ENCODE peak calls at places on chromosomes 11 and 22, in ten cellular contexts. J, F, Z, V, H, X, T, U, E and L are unnamed samples.

GRCh38 chr22:35488513-35488912 is 52.1 kb upstream of the RASD2 start:
- DNase-seq in J (no peak), F (peak; percentile 13), Z (no peak), V (no peak), H (no peak), X (no peak), T (no peak), U (no peak), E (no peak), L (no peak)

GRCh38 chr11:16114451-16114850 is 241.9 kb downstream of the SOX6 start:
- DNase-seq in J (no peak), F (no peak), Z (no peak), V (no peak), H (no peak), X (no peak), T (no peak), U (no peak), E (no peak), L (no peak)

GRCh38 chr22:24433868-24434471 is 6.6 kb downstream of the ADORA2A start:
- DNase-seq in J (no peak), F (no peak), Z (no peak), V (no peak), H (no peak), X (peak; percentile 9), T (peak; percentile 34), U (no peak), E (no peak), L (no peak)

GRCh38 chr11:5701184-5701583 is 11.6 kb downstream of the TRIM22 start:
- DNase-seq in J (no peak), F (no peak), Z (no peak), V (no peak), H (no peak), X (no peak), T (no peak), U (no peak), E (no peak), L (no peak)

GRCh38 chr11:33694346-33695050 is 6.1 kb downstream of the C11orf91 start:
- DNase-seq in J (no peak), F (no peak), Z (no peak), V (no peak), H (no peak), X (no peak), T (no peak), U (no peak), E (no peak), L (no peak)

GRCh38 chr22:21949569-21949918 is 3.1 kb downstream of the PPM1F start:
- DNase-seq in J (no peak), F (no peak), Z (no peak), V (peak; percentile 20), H (no peak), X (no peak), T (no peak), U (no peak), E (no peak), L (no peak)

GRCh38 chr11:20005747-20006146 is 154.5 kb downstream of the DBX1 start:
- DNase-seq in J (no peak), F (no peak), Z (no peak), V (no peak), H (no peak), X (no peak), T (no peak), U (no peak), E (no peak), L (no peak)

GRCh38 chr11:33670250-33671011 is 30.2 kb downstream of the C11orf91 start:
- DNase-seq in J (no peak), F (no peak), Z (peak; percentile 26), V (no peak), H (peak; percentile 41), X (no peak), T (no peak), U (no peak), E (no peak), L (no peak)

GRCh38 chr11:103395612-103396011 is 286.4 kb downstream of the DYNC2H1 start:
- DNase-seq in J (peak; percentile 62), F (no peak), Z (peak; percentile 34), V (no peak), H (no peak), X (no peak), T (no peak), U (no peak), E (no peak), L (no peak)

GRCh38 chr11:92790376-92790775 is 179.1 kb upstream of the MTNR1B start:
- DNase-seq in J (no peak), F (no peak), Z (no peak), V (no peak), H (no peak), X (no peak), T (no peak), U (no peak), E (no peak), L (no peak)

GRCh38 chr22:20578192-20578591 is 70.8 kb downstream of the MED15 start:
- DNase-seq in J (no peak), F (no peak), Z (no peak), V (no peak), H (no peak), X (no peak), T (no peak), U (no peak), E (no peak), L (no peak)

GRCh38 chr11:116114198-116114651 is 610.0 kb upstream of the CADM1 start:
- DNase-seq in J (no peak), F (no peak), Z (no peak), V (no peak), H (no peak), X (no peak), T (no peak), U (no peak), E (no peak), L (no peak)

GRCh38 chr11:1640076-1640946 is 10.7 kb downstream of the KRTAP5-5 start:
- DNase-seq in J (peak; percentile 30), F (peak; percentile 47), Z (peak; percentile 61), V (no peak), H (peak; percentile 18), X (peak; percentile 75), T (peak; percentile 9), U (no peak), E (no peak), L (peak; percentile 53)

GRCh38 chr11:76807206-76807875 is 24.2 kb downstream of the TSKU start:
- DNase-seq in J (peak; percentile 52), F (peak; percentile 49), Z (peak; percentile 83), V (peak; percentile 86), H (peak; percentile 86), X (peak; percentile 92), T (peak; percentile 45), U (peak; percentile 66), E (no peak), L (peak; percentile 92)

GRCh38 chr11:70474710-70475109 is 76.4 kb downstream of the CTTN start:
- DNase-seq in J (no peak), F (no peak), Z (no peak), V (no peak), H (no peak), X (no peak), T (no peak), U (no peak), E (no peak), L (no peak)

GRCh38 chr11:70732493-70733206 is 334.3 kb downstream of the CTTN start:
- DNase-seq in J (no peak), F (no peak), Z (no peak), V (no peak), H (no peak), X (no peak), T (no peak), U (no peak), E (no peak), L (no peak)

GRCh38 chr11:117412176-117412575 is 84.5 kb downstream of the CEP164 start:
- DNase-seq in J (no peak), F (no peak), Z (no peak), V (no peak), H (no peak), X (no peak), T (no peak), U (no peak), E (no peak), L (no peak)